ENCODE peak calls at places on chromosomes 5 and 9, in seven cellular contexts. J is A549, D is HepG2, K is H9, G is A673, W is IMR-90, Z is ovary. C is an unnamed sample. For H3K4me1, the result is how much of the 10 kb centered on the place peaks cover.

GRCh38 chr9:96122756-96123155 is 179.2 kb downstream of the HSD17B3 start:
- DNase-seq in J (no peak), D (no peak), K (no peak), G (no peak), W (peak), Z (no peak), C (no peak)

GRCh38 chr5:96651948-96652753 is 10.0 kb upstream of the CAST start:
- DNase-seq in J (peak), D (no peak), K (peak), G (peak), W (no peak), Z (no peak), C (peak)

GRCh38 chr5:73693573-73694061 is 67.6 kb downstream of the ARHGEF28 start:
- DNase-seq in J (peak), D (peak), K (no peak), G (peak), W (peak), Z (peak), C (peak)

GRCh38 chr5:130050585-130050984 is 146.3 kb downstream of the CHSY3 start:
- DNase-seq in J (no peak), D (no peak), K (no peak), G (no peak), W (no peak), Z (no peak), C (no peak)

GRCh38 chr9:93645149-93645889 is 68.9 kb downstream of the PHF2 start:
- DNase-seq in J (no peak), D (no peak), K (no peak), G (no peak), W (no peak), Z (peak), C (no peak)

GRCh38 chr9:83620841-83621636 is 1.9 kb upstream of the IDNK start:
- DNase-seq in J (peak), D (peak), K (peak), G (peak), W (peak), Z (no peak), C (peak)

GRCh38 chr9:137679249-137679648 is 60.4 kb downstream of the EHMT1 start:
- DNase-seq in J (no peak), D (no peak), K (peak), G (no peak), W (no peak), Z (no peak), C (peak)

GRCh38 chr5:147573171-147573570 is 63.3 kb upstream of the DPYSL3 start:
- DNase-seq in J (no peak), D (no peak), K (no peak), G (no peak), W (no peak), Z (no peak), C (no peak)

GRCh38 chr5:81506900-81507588 is 113.1 kb upstream of the ACOT12 start:
- DNase-seq in J (peak), D (peak), K (peak), G (peak), W (peak), Z (no peak), C (peak)

GRCh38 chr5:164353155-164353554 is 847.7 kb downstream of the MAT2B start:
- DNase-seq in J (no peak), D (no peak), K (no peak), G (peak), W (peak), Z (no peak), C (peak)

DNA sequence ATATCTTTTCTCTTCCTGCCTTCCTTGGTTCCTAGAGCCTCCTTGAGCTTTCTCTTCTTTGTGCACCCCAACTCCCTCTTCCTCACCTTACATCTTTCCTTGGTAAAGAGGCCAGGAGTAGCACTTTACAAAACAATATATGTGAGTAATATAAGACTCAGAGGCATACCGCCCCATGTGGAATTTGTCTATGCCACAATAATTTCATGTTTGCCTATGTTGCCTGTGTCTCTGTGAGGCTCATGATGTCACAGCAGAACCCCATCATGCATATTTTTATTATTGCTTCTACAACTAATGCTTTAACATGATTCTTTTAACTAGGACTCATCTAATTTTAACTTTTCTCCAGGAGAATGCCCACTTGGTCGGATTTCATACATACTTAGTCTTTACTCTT is 15.0 kb upstream of the LVRN start:
- DNase-seq in J (no peak), D (no peak), K (no peak), G (no peak), W (peak), Z (no peak), C (no peak)
- H3K4me1 ChIP-seq in J (under half), D (under half), K (under half), G (under half), W (under half), Z (under half), C (under half)

DNA sequence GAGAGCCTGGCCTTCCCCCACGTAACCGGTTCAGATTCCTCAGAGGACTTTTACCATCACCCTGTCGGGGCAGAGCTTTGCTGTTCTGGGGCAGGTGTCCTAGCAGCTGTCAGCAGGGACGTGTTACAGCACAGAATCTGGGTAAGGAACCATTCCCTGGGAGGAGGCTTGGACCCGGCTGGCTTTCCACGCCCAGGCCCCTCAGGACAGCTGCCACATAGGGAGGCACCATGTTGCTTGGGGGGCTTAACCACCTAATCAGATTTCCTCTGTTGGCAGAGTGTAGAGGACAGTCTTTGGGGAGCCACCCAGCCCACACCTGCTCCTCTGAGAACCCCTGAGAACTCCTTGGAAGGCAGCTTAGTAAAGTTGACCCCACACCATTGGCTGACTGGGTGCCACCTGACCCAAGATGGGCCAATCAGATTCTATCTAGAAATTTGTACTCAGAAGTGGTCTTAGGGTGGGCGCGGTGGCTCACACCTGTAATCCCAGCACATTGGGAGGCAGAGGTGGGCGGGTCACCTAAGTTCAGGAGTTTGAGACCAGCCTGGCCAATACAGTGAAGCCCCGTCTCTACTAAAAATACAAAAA is 23.3 kb upstream of the EEIG1 start:
- DNase-seq in J (no peak), D (no peak), K (no peak), G (no peak), W (no peak), Z (no peak), C (no peak)
- H3K4me1 ChIP-seq in J (half or more), D (half or more), K (under half), G (under half), W (under half), Z (under half), C (under half)

GRCh38 chr9:133122167-133122550 is 1.1 kb upstream of the RALGDS start:
- DNase-seq in J (no peak), D (no peak), K (no peak), G (no peak), W (no peak), Z (no peak), C (no peak)

GRCh38 chr9:133122935-133123611 is 2.0 kb upstream of the RALGDS start:
- DNase-seq in J (no peak), D (no peak), K (no peak), G (no peak), W (peak), Z (peak), C (peak)

GRCh38 chr9:133125706-133126696 is 5.0 kb upstream of the RALGDS start:
- DNase-seq in J (no peak), D (no peak), K (no peak), G (no peak), W (peak), Z (peak), C (no peak)

GRCh38 chr9:133122605-133122934 is 1.5 kb upstream of the RALGDS start:
- DNase-seq in J (no peak), D (no peak), K (no peak), G (no peak), W (no peak), Z (no peak), C (no peak)

DNA sequence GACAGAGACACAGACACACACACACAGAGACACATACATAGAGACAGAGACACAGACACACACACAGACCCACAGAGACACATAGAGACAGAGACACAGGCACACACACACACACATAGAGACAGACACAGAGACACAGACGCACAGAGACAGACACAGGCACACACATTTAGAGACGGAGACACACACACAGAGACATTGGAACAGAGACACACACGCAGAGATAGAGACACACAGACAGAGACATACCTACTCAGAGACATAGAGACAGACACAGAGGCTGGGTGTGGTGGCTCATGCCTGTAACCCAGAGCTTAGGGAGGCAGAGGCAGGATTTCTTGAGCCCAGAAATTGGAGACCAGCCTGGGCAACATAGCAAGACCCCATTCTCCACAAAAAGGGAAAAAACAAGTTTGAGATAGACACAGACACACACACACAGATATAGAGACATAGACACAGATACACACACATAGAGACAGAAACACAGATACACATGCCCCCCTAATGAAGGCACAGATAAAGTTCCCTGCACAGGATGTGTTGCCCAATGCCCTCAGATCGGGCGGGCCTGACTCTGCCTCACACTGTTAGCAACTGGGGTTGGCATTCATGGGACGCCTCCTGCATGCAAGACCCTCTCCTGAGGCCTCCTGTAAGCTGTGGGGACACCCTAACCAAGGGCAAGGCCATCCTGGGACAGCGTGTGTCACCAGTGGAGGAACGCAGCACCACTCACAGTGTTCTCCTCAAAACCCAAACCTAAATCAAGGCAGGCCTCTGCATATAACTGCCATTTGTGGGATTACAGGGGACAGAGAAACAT is 3.3 kb upstream of the RALGDS start:
- DNase-seq in J (no peak), D (no peak), K (no peak), G (no peak), W (no peak), Z (no peak), C (no peak)
- H3K4me1 ChIP-seq in J (under half), D (under half), K (under half), G (under half), W (under half), Z (under half), C (under half)

GRCh38 chr9:124264812-124265211 is 7.1 kb downstream of the NEK6 start:
- DNase-seq in J (no peak), D (no peak), K (no peak), G (no peak), W (peak), Z (no peak), C (no peak)
- H3K4me1 ChIP-seq in J (half or more), D (half or more), K (under half), G (under half), W (half or more), Z (under half), C (under half)

DNA sequence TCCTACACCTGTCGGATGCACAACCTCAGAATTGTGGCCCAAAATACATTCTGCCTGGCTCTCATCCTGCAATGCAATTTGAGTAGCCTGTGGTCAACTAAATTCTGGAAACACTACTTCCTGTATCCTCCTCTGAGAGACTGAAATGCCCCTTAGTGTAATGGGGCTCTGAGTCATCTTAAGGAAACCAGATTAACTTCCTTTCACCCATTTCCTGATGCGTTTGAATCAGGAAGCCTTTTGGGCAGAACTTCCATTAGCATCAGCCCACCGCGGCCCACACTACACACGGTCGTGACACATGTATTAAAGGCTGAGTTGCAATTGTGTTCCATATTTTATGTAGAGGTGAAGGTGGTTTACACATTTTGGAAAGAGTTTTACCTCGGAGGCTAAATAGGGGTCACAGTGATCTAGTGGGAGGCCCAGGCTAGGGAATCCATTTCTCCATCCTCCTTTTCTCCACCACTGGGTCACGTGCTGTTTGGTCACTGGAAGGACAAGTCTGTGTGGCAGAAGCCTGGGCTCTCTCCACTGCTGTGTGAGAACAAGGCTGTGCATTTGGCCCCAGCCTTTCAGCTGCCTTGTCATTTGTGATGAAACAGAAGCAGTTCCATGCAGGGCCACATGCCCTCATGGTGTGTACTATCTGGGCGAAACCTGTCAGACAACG is 55.9 kb downstream of the DAP start:
- DNase-seq in J (no peak), D (no peak), K (no peak), G (peak), W (peak), Z (no peak), C (peak)
- H3K4me1 ChIP-seq in J (under half), D (under half), K (under half), G (under half), W (under half), Z (under half), C (under half)